ENCODE peak calls at places on chromosomes 16 and 17, in seven cellular contexts. G is transverse colon, S is prostate gland, J is uterus, R is A549, Q is GM12892, P is body of pancreas. O is an unnamed sample.

GRCh38 chr17:16593356-16594102 is 24.5 kb upstream of the ZNF287 start:
- DNase-seq in G (no peak), S (no peak), J (no peak), R (no peak), Q (no peak), P (peak; percentile 9), O (no peak)

GRCh38 chr17:31391496-31391949 is at the start of gene RAB11FIP4:
- DNase-seq in G (no peak), S (no peak), J (no peak), R (no peak), Q (no peak), P (no peak), O (peak; percentile 34)

GRCh38 chr17:74295625-74296547 is 21.9 kb downstream of the DNAI2 start:
- DNase-seq in G (no peak), S (no peak), J (no peak), R (no peak), Q (no peak), P (no peak), O (no peak)

GRCh38 chr17:40350410-40351184 is 13.9 kb downstream of the GJD3 start:
- DNase-seq in G (no peak), S (no peak), J (no peak), R (no peak), Q (no peak), P (no peak), O (no peak)

GRCh38 chr16:84166796-84167695 is 19.8 kb downstream of the TAF1C start:
- DNase-seq in G (no peak), S (no peak), J (no peak), R (no peak), Q (no peak), P (no peak), O (no peak)

GRCh38 chr17:50687200-50688066 is 20.3 kb downstream of the ANKRD40 start:
- DNase-seq in G (no peak), S (no peak), J (peak; percentile 62), R (no peak), Q (no peak), P (no peak), O (no peak)

GRCh38 chr16:69286941-69287713 is 24.0 kb upstream of the VPS4A start:
- DNase-seq in G (peak; percentile 26), S (peak; percentile 67), J (peak; percentile 75), R (peak; percentile 25), Q (no peak), P (peak; percentile 63), O (no peak)

GRCh38 chr17:28896884-28897768 is at the start of gene FLOT2:
- DNase-seq in G (peak; percentile 68), S (peak; percentile 91), J (peak; percentile 65), R (peak; percentile 55), Q (no peak), P (peak; percentile 70), O (peak; percentile 76)

GRCh38 chr17:1229354-1229890 is 40.8 kb upstream of the BHLHA9 start:
- DNase-seq in G (peak; percentile 89), S (no peak), J (no peak), R (peak; percentile 78), Q (peak; percentile 96), P (peak; percentile 65), O (peak; percentile 93)

GRCh38 chr16:55204923-55205322 is 119.1 kb upstream of the IRX6 start:
- DNase-seq in G (no peak), S (no peak), J (no peak), R (no peak), Q (no peak), P (no peak), O (no peak)

GRCh38 chr17:73267648-73268537 is 6.2 kb upstream of the CPSF4L start:
- DNase-seq in G (no peak), S (no peak), J (no peak), R (no peak), Q (no peak), P (no peak), O (no peak)

GRCh38 chr17:76996741-76997694 is 128.8 kb downstream of the MGAT5B start:
- DNase-seq in G (no peak), S (no peak), J (no peak), R (no peak), Q (no peak), P (no peak), O (no peak)
- TF ChIP-seq POLR2A in G (no peak), S (no peak), J (no peak), R (no peak), Q (no peak), P (no peak), O (no peak)

DNA sequence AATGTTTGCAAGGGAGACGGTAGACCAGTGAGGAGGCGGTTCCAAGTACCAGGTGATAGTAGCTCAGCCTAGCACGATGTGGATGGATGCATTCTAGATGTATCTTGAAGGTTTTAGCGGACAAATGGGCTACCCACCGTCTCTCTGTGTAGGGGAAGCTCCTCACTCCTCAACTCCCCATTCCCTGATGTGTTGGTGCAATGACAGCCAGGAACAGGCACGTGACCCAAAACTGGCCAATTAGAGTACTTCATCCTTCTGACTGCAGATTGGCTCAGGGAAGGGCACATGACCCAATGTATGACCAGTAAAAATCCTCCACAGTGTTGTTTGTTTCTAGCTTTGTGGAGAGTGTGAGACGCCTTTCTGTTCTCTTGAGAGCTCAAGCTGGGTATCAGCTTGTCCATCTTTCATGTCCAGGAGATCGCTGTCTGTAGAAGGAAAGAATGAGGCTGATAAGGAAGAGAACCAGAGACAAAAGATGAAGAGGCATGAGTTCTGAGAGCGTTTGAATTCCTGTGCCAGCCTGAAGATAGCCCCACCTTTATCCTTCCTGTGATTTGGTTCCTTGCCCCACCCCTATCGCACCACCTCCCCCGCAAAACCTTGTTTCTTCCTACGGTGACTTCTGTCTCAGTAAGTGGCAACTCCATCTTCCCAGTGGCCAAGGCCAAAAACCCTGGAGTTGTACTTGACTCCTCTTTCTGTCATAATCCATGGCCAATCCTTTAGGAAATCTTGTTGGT is 2.3 kb upstream of the BORCS6 start:
- DNase-seq in G (peak; percentile 85), S (peak; percentile 68), J (peak; percentile 94), R (peak; percentile 97), Q (no peak), P (peak; percentile 93), O (peak; percentile 74)
- TF ChIP-seq POLR2A in G (peak; percentile 74), S (peak; percentile 57), J (peak; percentile 90), R (peak; percentile 28), Q (peak; percentile 74), P (peak; percentile 73), O (peak; percentile 81)

DNA sequence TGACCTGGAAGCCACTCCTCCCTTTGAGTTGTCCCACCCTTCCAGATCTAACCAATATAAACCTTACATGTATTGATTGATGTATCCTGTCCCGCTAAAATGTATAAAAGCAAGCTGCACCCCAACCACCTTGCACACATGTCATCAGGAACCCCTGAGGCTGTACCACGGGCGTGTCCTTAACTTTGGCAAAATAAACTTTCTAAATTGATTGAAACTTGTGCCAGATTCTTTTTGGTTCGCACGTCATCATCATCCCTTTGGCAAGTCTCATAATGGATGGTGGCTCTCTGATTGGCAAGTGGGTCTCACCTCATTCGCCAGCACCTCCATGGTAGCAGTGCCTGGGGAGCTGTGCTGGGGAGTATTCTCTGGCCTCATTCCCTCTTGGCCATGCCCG is 60.2 kb downstream of the CNGB1 start:
- DNase-seq in G (no peak), S (no peak), J (no peak), R (no peak), Q (no peak), P (no peak), O (no peak)
- TF ChIP-seq POLR2A in G (no peak), S (no peak), J (no peak), R (no peak), Q (no peak), P (no peak), O (no peak)

GRCh38 chr16:74661064-74661463 is 5.6 kb downstream of the RFWD3 start:
- DNase-seq in G (no peak), S (no peak), J (no peak), R (no peak), Q (no peak), P (no peak), O (no peak)

GRCh38 chr16:74667215-74667765 is 613 bp upstream of the RFWD3 start:
- DNase-seq in G (peak; percentile 19), S (no peak), J (no peak), R (no peak), Q (no peak), P (no peak), O (peak; percentile 64)

GRCh38 chr16:74666010-74666421 is 661 bp downstream of the RFWD3 start:
- DNase-seq in G (no peak), S (no peak), J (no peak), R (no peak), Q (no peak), P (no peak), O (no peak)

DNA sequence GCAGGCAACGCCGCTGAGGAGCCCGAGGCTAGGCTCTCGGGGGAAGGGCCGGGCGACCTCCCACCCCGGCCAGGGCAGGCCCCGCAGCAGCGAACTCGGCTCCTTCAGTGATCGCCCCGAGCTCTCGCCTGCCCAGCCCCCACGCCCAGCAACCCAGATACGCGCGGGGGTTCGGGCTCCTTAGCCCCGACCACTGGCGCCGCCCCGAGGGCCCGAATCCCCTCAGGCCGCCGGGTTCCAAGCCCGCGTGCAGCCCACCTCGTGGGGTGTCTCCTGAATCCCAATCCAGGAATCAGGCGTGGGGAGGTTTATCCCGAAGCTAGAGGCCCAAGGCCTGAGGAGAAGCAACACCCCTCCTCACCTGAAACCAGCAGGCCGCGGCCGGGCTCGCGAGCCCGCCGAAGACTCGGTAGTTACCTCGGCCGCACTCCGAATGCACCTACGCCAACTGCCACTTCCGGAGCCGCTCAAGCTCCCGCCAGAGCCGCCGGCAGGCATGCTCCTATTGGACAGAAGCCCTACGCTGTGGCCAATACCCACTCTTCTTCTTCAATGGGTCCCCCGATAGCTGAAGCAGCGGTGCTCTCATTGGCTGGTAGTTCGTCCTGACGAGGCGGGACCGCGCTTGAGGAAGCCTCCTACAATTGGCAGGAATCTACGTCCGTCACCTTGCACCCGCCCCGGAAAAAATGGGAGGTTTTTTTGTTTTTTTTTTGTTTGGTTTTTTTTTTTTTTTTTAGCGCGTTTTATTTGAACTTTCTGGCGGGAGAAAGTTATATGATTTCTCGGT is at the start of gene RFWD3:
- DNase-seq in G (peak; percentile 97), S (peak; percentile 99), J (peak; percentile 99), R (peak; percentile 100), Q (peak; percentile 97), P (peak; percentile 99), O (peak; percentile 97)
- TF ChIP-seq POLR2A in G (peak; percentile 68), S (peak; percentile 30), J (no peak), R (peak; percentile 85), Q (peak; percentile 95), P (peak; percentile 58), O (peak; percentile 68)

GRCh38 chr16:75265911-75266701 is 14.7 kb upstream of the BCAR1 start:
- DNase-seq in G (peak; percentile 86), S (peak; percentile 37), J (peak; percentile 80), R (peak; percentile 85), Q (peak; percentile 98), P (peak; percentile 80), O (no peak)
- TF ChIP-seq POLR2A in G (peak; percentile 27), S (peak; percentile 53), J (peak; percentile 52), R (peak; percentile 53), Q (no peak), P (peak; percentile 33), O (peak; percentile 52)

GRCh38 chr17:82301916-82302497 is 15.4 kb downstream of the CD7 start:
- DNase-seq in G (peak; percentile 47), S (no peak), J (no peak), R (no peak), Q (no peak), P (no peak), O (peak; percentile 76)
- TF ChIP-seq POLR2A in G (no peak), S (peak; percentile 10), J (no peak), R (no peak), Q (no peak), P (no peak), O (no peak)

GRCh38 chr17:78127240-78127887 is 1.2 kb downstream of the TMC6 start:
- DNase-seq in G (peak; percentile 75), S (no peak), J (no peak), R (no peak), Q (peak; percentile 78), P (peak; percentile 82), O (peak; percentile 79)
- TF ChIP-seq POLR2A in G (peak; percentile 47), S (no peak), J (no peak), R (no peak), Q (no peak), P (peak; percentile 77), O (peak; percentile 31)